ENCODE peak calls at places on chromosomes 1 and 21, in five cellular contexts. One of them, this sample, is unnamed.

GRCh38 chr1:77484926-77485325 is 197.5 kb downstream of the ZZZ3 start:
- DNase-seq in endothelial cell: no peak
- DNase-seq in fibroblast of mammary gland: no peak
- DNase-seq in Calu3: no peak
- DNase-seq in GM20000: no peak
- DNase-seq in this sample: no peak

GRCh38 chr1:60126733-60127132 is 53.2 kb upstream of the C1orf87 start:
- DNase-seq in Calu3: no peak
- DNase-seq in endothelial cell: no peak
- DNase-seq in GM20000: no peak
- DNase-seq in fibroblast of mammary gland: peak
- DNase-seq in this sample: no peak

GRCh38 chr1:246213036-246213435 is 294.0 kb downstream of the SMYD3 start:
- DNase-seq in fibroblast of mammary gland: no peak
- DNase-seq in endothelial cell: no peak
- DNase-seq in GM20000: no peak
- DNase-seq in Calu3: no peak
- DNase-seq in this sample: no peak

GRCh38 chr1:234621657-234622335 is 11.8 kb upstream of the IRF2BP2 start:
- DNase-seq in fibroblast of mammary gland: peak
- DNase-seq in GM20000: no peak
- DNase-seq in Calu3: no peak
- DNase-seq in endothelial cell: no peak
- DNase-seq in this sample: no peak

GRCh38 chr1:219542828-219543518 is 69.9 kb downstream of the ZC3H11B start:
- DNase-seq in GM20000: no peak
- DNase-seq in endothelial cell: no peak
- DNase-seq in Calu3: no peak
- DNase-seq in fibroblast of mammary gland: peak
- DNase-seq in this sample: no peak

GRCh38 chr1:7421471-7422075 is 349.5 kb upstream of the VAMP3 start:
- DNase-seq in Calu3: no peak
- DNase-seq in GM20000: no peak
- DNase-seq in endothelial cell: no peak
- DNase-seq in fibroblast of mammary gland: no peak
- DNase-seq in this sample: no peak

GRCh38 chr1:35605882-35606182 is 32.7 kb downstream of the TFAP2E start:
- DNase-seq in endothelial cell: no peak
- DNase-seq in GM20000: no peak
- DNase-seq in fibroblast of mammary gland: no peak
- DNase-seq in Calu3: no peak
- DNase-seq in this sample: no peak

GRCh38 chr1:23524163-23524562 is 6.9 kb downstream of the E2F2 start:
- DNase-seq in Calu3: no peak
- DNase-seq in endothelial cell: no peak
- DNase-seq in fibroblast of mammary gland: no peak
- DNase-seq in GM20000: no peak
- DNase-seq in this sample: no peak

GRCh38 chr1:204652556-204652955 is 33.0 kb downstream of the LRRN2 start:
- DNase-seq in endothelial cell: no peak
- DNase-seq in Calu3: no peak
- DNase-seq in fibroblast of mammary gland: no peak
- DNase-seq in GM20000: no peak
- DNase-seq in this sample: no peak

GRCh38 chr1:219973221-219973620 is 44.9 kb upstream of the SLC30A10 start:
- DNase-seq in Calu3: no peak
- DNase-seq in fibroblast of mammary gland: no peak
- DNase-seq in endothelial cell: no peak
- DNase-seq in GM20000: no peak
- DNase-seq in this sample: no peak

GRCh38 chr1:21732664-21733063 is 50.3 kb downstream of the USP48 start:
- DNase-seq in endothelial cell: no peak
- DNase-seq in GM20000: no peak
- DNase-seq in fibroblast of mammary gland: no peak
- DNase-seq in Calu3: no peak
- DNase-seq in this sample: no peak

GRCh38 chr1:192732787-192733186 is 76.1 kb upstream of the RGS2 start:
- DNase-seq in GM20000: no peak
- DNase-seq in Calu3: peak
- DNase-seq in fibroblast of mammary gland: peak
- DNase-seq in endothelial cell: no peak
- DNase-seq in this sample: no peak

GRCh38 chr1:62746086-62746808 is 37.7 kb upstream of the ATG4C start:
- DNase-seq in Calu3: no peak
- DNase-seq in endothelial cell: no peak
- DNase-seq in fibroblast of mammary gland: peak
- DNase-seq in GM20000: peak
- DNase-seq in this sample: peak

GRCh38 chr1:95012389-95012788 is 60.4 kb downstream of the ALG14 start:
- DNase-seq in Calu3: no peak
- DNase-seq in endothelial cell: no peak
- DNase-seq in fibroblast of mammary gland: peak
- DNase-seq in GM20000: no peak
- DNase-seq in this sample: no peak

GRCh38 chr1:112718691-112719418 is 3.7 kb upstream of the PPM1J start:
- DNase-seq in GM20000: peak
- DNase-seq in fibroblast of mammary gland: peak
- DNase-seq in endothelial cell: peak
- DNase-seq in Calu3: peak
- DNase-seq in this sample: peak

GRCh38 chr21:28215214-28215954 is 777.3 kb downstream of the LTN1 start:
- DNase-seq in Calu3: no peak
- DNase-seq in fibroblast of mammary gland: peak
- DNase-seq in endothelial cell: no peak
- DNase-seq in GM20000: no peak
- DNase-seq in this sample: no peak

GRCh38 chr1:239763850-239764249 is 327.8 kb upstream of the FMN2 start:
- DNase-seq in GM20000: no peak
- DNase-seq in fibroblast of mammary gland: no peak
- DNase-seq in Calu3: peak
- DNase-seq in endothelial cell: no peak
- DNase-seq in this sample: no peak

GRCh38 chr1:180623579-180624347 is 8.1 kb upstream of the XPR1 start:
- DNase-seq in fibroblast of mammary gland: peak
- DNase-seq in GM20000: no peak
- DNase-seq in Calu3: peak
- DNase-seq in endothelial cell: peak
- DNase-seq in this sample: no peak

GRCh38 chr1:43270421-43271095 is 775 bp downstream of the TMEM125 start:
- DNase-seq in GM20000: peak
- DNase-seq in Calu3: peak
- DNase-seq in endothelial cell: no peak
- DNase-seq in fibroblast of mammary gland: no peak
- DNase-seq in this sample: peak

GRCh38 chr1:17572264-17572985 is 32.9 kb downstream of the ARHGEF10L start:
- DNase-seq in GM20000: no peak
- DNase-seq in fibroblast of mammary gland: no peak
- DNase-seq in Calu3: no peak
- DNase-seq in endothelial cell: no peak
- DNase-seq in this sample: peak
- TF ChIP-seq CTCF in GM20000: peak
- TF ChIP-seq CTCF in fibroblast of mammary gland: no peak
- TF ChIP-seq CTCF in Calu3: no peak
- TF ChIP-seq CTCF in endothelial cell: peak
- TF ChIP-seq CTCF in this sample: no peak

DNA sequence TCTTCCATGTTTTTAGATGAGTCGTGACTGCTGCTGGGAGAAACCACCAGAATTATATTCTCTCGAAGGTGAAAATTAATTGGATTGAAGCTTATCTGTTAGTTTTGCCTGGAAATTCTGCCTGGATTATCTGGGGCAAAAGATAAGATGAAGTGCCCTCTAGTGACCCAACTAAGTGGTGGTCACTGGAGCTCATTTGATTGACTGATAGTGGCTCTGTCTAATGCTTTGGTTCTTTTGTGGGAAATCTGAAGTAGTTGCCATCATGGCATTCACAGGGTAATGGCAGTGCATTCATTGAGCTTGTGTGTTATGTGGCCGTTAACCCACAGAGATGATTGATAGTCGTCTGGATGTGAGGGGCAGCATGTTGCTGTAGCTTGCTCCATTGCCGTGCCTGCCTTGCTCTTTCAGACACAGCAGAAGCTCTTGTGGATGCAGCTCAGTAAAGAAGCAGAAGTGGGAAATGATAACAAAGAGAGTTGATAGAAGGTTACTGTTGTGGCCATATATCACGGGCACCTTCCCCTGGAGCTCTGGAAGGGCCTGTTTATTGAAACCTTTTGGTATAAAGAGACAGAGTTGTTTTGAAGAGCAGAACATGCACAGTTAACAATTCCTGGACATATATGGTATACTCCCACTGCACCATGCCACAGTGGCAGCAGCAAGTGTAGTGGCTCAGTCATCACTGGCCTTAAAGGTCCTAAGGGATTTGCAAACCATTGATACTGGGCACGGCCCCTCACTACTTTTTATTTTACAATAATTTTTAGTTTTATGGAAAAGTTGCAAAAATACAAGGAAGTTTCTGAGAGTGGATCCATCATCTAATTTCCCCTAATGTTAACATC is 42.0 kb downstream of the CXADR start:
- DNase-seq in Calu3: no peak
- DNase-seq in GM20000: peak
- DNase-seq in endothelial cell: peak
- DNase-seq in fibroblast of mammary gland: peak
- DNase-seq in this sample: no peak
- TF ChIP-seq CTCF in Calu3: no peak
- TF ChIP-seq CTCF in GM20000: no peak
- TF ChIP-seq CTCF in endothelial cell: peak
- TF ChIP-seq CTCF in fibroblast of mammary gland: peak
- TF ChIP-seq CTCF in this sample: peak

GRCh38 chr1:114153051-114153620 is 533 bp downstream of the SYT6 start:
- DNase-seq in GM20000: no peak
- DNase-seq in endothelial cell: peak
- DNase-seq in fibroblast of mammary gland: no peak
- DNase-seq in Calu3: no peak
- DNase-seq in this sample: no peak
- TF ChIP-seq CTCF in GM20000: no peak
- TF ChIP-seq CTCF in endothelial cell: no peak
- TF ChIP-seq CTCF in fibroblast of mammary gland: no peak
- TF ChIP-seq CTCF in Calu3: no peak
- TF ChIP-seq CTCF in this sample: no peak

GRCh38 chr1:183281039-183281438 is 95.0 kb downstream of the LAMC2 start:
- DNase-seq in GM20000: no peak
- DNase-seq in Calu3: peak
- DNase-seq in endothelial cell: no peak
- DNase-seq in fibroblast of mammary gland: peak
- DNase-seq in this sample: no peak
- TF ChIP-seq CTCF in GM20000: no peak
- TF ChIP-seq CTCF in Calu3: no peak
- TF ChIP-seq CTCF in endothelial cell: no peak
- TF ChIP-seq CTCF in fibroblast of mammary gland: no peak
- TF ChIP-seq CTCF in this sample: no peak

GRCh38 chr1:160354388-160354985 is 11.3 kb downstream of the NCSTN start:
- DNase-seq in GM20000: no peak
- DNase-seq in Calu3: peak
- DNase-seq in endothelial cell: peak
- DNase-seq in fibroblast of mammary gland: peak
- DNase-seq in this sample: no peak
- TF ChIP-seq CTCF in GM20000: peak
- TF ChIP-seq CTCF in Calu3: peak
- TF ChIP-seq CTCF in endothelial cell: peak
- TF ChIP-seq CTCF in fibroblast of mammary gland: peak
- TF ChIP-seq CTCF in this sample: peak